ENCODE peak calls at places on chromosome 22, in four cellular contexts. Y, P, N and Q are unnamed samples.

GRCh38 chr22:43883012-43883661 is 8.7 kb downstream of the PNPLA5 start:
- DNase-seq in Y (peak; percentile 96), P (peak; percentile 61), N (peak; percentile 90), Q (peak; percentile 63)

GRCh38 chr22:40560551-40560950 is 76.0 kb downstream of the MRTFA start:
- DNase-seq in Y (no peak), P (no peak), N (no peak), Q (peak; percentile 12)

GRCh38 chr22:30217698-30218565 is 28.6 kb downstream of the LIF start:
- DNase-seq in Y (no peak), P (no peak), N (no peak), Q (no peak)

GRCh38 chr22:47802446-47802845 is 1040.0 kb downstream of the TBC1D22A start:
- DNase-seq in Y (no peak), P (no peak), N (no peak), Q (no peak)

GRCh38 chr22:28222976-28223375 is 303.9 kb upstream of the PITPNB start:
- DNase-seq in Y (no peak), P (no peak), N (no peak), Q (no peak)

GRCh38 chr22:41280065-41280464 is 5.9 kb downstream of the RANGAP1 start:
- DNase-seq in Y (no peak), P (no peak), N (no peak), Q (no peak)

GRCh38 chr22:21073482-21073881 is 27.7 kb downstream of the LRRC74B start:
- DNase-seq in Y (no peak), P (no peak), N (no peak), Q (no peak)

GRCh38 chr22:38861927-38862326 is 10.1 kb downstream of the CBX6 start:
- DNase-seq in Y (no peak), P (no peak), N (no peak), Q (no peak)

GRCh38 chr22:43511276-43511910 is 99.6 kb downstream of the MPPED1 start:
- DNase-seq in Y (no peak), P (no peak), N (no peak), Q (no peak)

GRCh38 chr22:19291218-19291579 is 320 bp downstream of the CLTCL1 start:
- DNase-seq in Y (peak; percentile 50), P (no peak), N (peak; percentile 73), Q (peak; percentile 47)
- TF ChIP-seq EZH2 in Y (no peak), P (no peak), N (peak; percentile 3), Q (no peak)

DNA sequence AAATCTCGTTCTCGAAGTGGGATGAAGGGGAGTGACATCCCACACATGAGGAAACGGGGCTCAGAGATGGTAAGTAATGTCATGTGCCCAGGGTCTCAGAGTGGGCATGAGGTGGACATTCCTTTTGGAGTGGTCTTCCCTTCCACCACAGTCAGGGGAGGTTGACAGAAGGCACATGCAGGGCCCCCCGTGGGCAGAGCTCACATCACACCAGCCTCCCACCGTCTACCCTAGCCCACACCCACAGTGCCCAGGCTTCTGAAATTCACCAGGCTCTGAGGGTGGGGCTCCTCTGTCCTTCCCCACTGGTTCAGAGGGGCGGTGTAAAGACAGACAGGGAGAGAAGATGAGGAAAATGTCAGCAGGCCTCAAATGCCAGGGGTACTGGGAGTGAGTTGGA is 41.1 kb upstream of the TIMP3 start:
- DNase-seq in Y (no peak), P (no peak), N (no peak), Q (no peak)
- H3K27ac ChIP-seq in Y (no peak overlapping the region), P (no peak overlapping the region), N (no peak overlapping the region), Q (no peak overlapping the region)

GRCh38 chr22:45744442-45744841 is 72.8 kb downstream of the ATXN10 start:
- DNase-seq in Y (no peak), P (no peak), N (no peak), Q (no peak)

GRCh38 chr22:45738206-45738605 is 66.6 kb downstream of the ATXN10 start:
- DNase-seq in Y (no peak), P (no peak), N (no peak), Q (no peak)

GRCh38 chr22:45742866-45743450 is 71.3 kb downstream of the ATXN10 start:
- DNase-seq in Y (no peak), P (no peak), N (no peak), Q (peak; percentile 11)

GRCh38 chr22:45740236-45740635 is 68.6 kb downstream of the ATXN10 start:
- DNase-seq in Y (no peak), P (no peak), N (no peak), Q (no peak)

GRCh38 chr22:45743687-45744086 is 72.1 kb downstream of the ATXN10 start:
- DNase-seq in Y (no peak), P (no peak), N (no peak), Q (no peak)
- TF ChIP-seq EZH2 in Y (no peak), P (no peak), N (no peak), Q (no peak)

GRCh38 chr22:23097412-23098229 is 27.3 kb downstream of the GNAZ start:
- DNase-seq in Y (no peak), P (no peak), N (no peak), Q (no peak)

GRCh38 chr22:23098230-23098705 is 27.9 kb downstream of the GNAZ start:
- DNase-seq in Y (no peak), P (no peak), N (no peak), Q (no peak)

GRCh38 chr22:23100124-23100801 is 29.9 kb downstream of the GNAZ start:
- DNase-seq in Y (no peak), P (no peak), N (no peak), Q (no peak)

GRCh38 chr22:23099525-23099792 is 29.1 kb downstream of the GNAZ start:
- DNase-seq in Y (no peak), P (no peak), N (no peak), Q (no peak)

GRCh38 chr22:23098718-23099524 is 28.6 kb downstream of the GNAZ start:
- DNase-seq in Y (no peak), P (no peak), N (no peak), Q (peak; percentile 50)
- H3K27ac ChIP-seq in Y (no peak overlapping the region), P (no peak overlapping the region), N (no peak overlapping the region), Q (no peak overlapping the region)